ENCODE peak calls at places on chromosomes 7 and 10, in eight cellular contexts. E is psoas muscle; Y is DMS153; M is Caki2; P is AG08396; J is IMR-90; B is stimulated activated CD4-positive, alpha-beta T cell treated with anti-CD3 and anti-CD28 coated beads, Interleukin-12 subunit alpha, Interleukin-12 subunit beta, amount 100 ng/mL, for 48 hours; O is left ventricle myocardium inferior. T is an unnamed sample.

GRCh38 chr7:23472046-23472445 is 1.8 kb upstream of the IGF2BP3 start:
- DNase-seq in J (no peak), P (no peak), B (no peak), O (no peak), E (no peak), Y (no peak), M (peak; percentile 37), T (no peak)

GRCh38 chr10:62625484-62625883 is 179.0 kb upstream of the ADO start:
- DNase-seq in P (no peak), J (no peak), O (no peak), B (no peak), Y (peak; percentile 47), E (no peak), M (no peak), T (no peak)

GRCh38 chr7:95684037-95684436 is 87.7 kb upstream of the PDK4 start:
- DNase-seq in Y (peak; percentile 58), E (no peak), B (no peak), P (peak; percentile 14), J (peak; percentile 30), O (no peak), M (peak; percentile 36), T (peak; percentile 60)

GRCh38 chr7:130973637-130974036 is 239.6 kb upstream of the KLF14 start:
- DNase-seq in M (no peak), E (no peak), O (no peak), B (no peak), J (no peak), Y (no peak), P (no peak), T (no peak)

GRCh38 chr7:122199171-122199570 is 55.1 kb upstream of the AASS start:
- DNase-seq in M (peak; percentile 18), P (no peak), E (no peak), B (no peak), J (no peak), Y (no peak), O (no peak), T (no peak)

GRCh38 chr7:34011017-34011680 is 105.8 kb downstream of the BMPER start:
- DNase-seq in J (peak; percentile 48), P (no peak), B (no peak), Y (no peak), M (no peak), E (no peak), O (no peak), T (no peak)

GRCh38 chr10:53325073-53325472 is 552.5 kb upstream of the MBL2 start:
- DNase-seq in M (no peak), O (no peak), J (peak; percentile 53), B (no peak), E (no peak), Y (no peak), P (peak; percentile 2), T (no peak)

GRCh38 chr7:131424219-131424822 is 96.6 kb downstream of the MKLN1 start:
- DNase-seq in B (no peak), P (peak; percentile 11), E (no peak), O (no peak), Y (no peak), J (peak; percentile 58), M (peak; percentile 15), T (peak; percentile 47)

GRCh38 chr7:131068604-131069021 is 259.1 kb upstream of the MKLN1 start:
- DNase-seq in B (no peak), P (peak; percentile 43), J (peak; percentile 65), O (no peak), Y (no peak), E (no peak), M (no peak), T (peak; percentile 17)

GRCh38 chr7:24700446-24701044 is 56.7 kb downstream of the GSDME start:
- DNase-seq in P (no peak), Y (no peak), E (no peak), M (no peak), J (peak; percentile 38), O (no peak), B (no peak), T (no peak)

T was measured in RPMI7951.